ENCODE peak calls at places on chromosomes 5 and 9, in seven cellular contexts. X is fibroblast of the aortic adventitia, K is NCI-H460, I is NCI-H1417 treated with DMSO at 0.1 percent for 48 hours, G is type B pancreatic cell, S is KBM-7, Q is fibroblast of lung. H is an unnamed sample.

GRCh38 chr5:7850533-7851239 is at the start of gene CFAP90:
- DNase-seq in S (peak; percentile 44), X (no peak), K (peak; percentile 16), Q (peak; percentile 38), I (peak; percentile 69), G (peak; percentile 83), H (no peak)

GRCh38 chr9:110432253-110432652 is 94.6 kb upstream of the TXNDC8 start:
- DNase-seq in Q (peak; percentile 8), S (no peak), X (peak; percentile 88), K (no peak), G (no peak), I (no peak), H (no peak)

GRCh38 chr9:129336130-129336528 is 158.1 kb upstream of the IER5L start:
- DNase-seq in K (no peak), Q (no peak), I (no peak), X (peak; percentile 88), G (no peak), S (no peak), H (no peak)

GRCh38 chr9:137313956-137314560 is 12.0 kb upstream of the NRARP start:
- DNase-seq in S (no peak), G (no peak), X (no peak), Q (no peak), K (no peak), I (no peak), H (no peak)

GRCh38 chr5:60959156-60959555 is 14.2 kb downstream of the NDUFAF2 start:
- DNase-seq in S (peak; percentile 45), I (no peak), G (no peak), Q (peak; percentile 58), K (peak; percentile 36), X (peak; percentile 70), H (peak; percentile 16)

GRCh38 chr5:135113323-135113722 is 79.3 kb upstream of the PITX1 start:
- DNase-seq in G (no peak), Q (no peak), S (no peak), I (no peak), K (no peak), X (no peak), H (no peak)

GRCh38 chr5:108260105-108260857 is 121.6 kb downstream of the FBXL17 start:
- DNase-seq in X (peak; percentile 90), G (peak; percentile 73), K (peak; percentile 71), S (peak; percentile 86), Q (peak; percentile 87), I (no peak), H (peak; percentile 64)

GRCh38 chr5:148401604-148402003 is 17.8 kb downstream of the FBXO38 start:
- DNase-seq in I (no peak), X (peak; percentile 17), G (no peak), K (no peak), Q (peak; percentile 15), S (no peak), H (no peak)

GRCh38 chr9:129832957-129833356 is 2.1 kb downstream of the C9orf78 start:
- DNase-seq in Q (no peak), I (no peak), K (no peak), S (no peak), G (no peak), X (no peak), H (no peak)

GRCh38 chr5:171907731-171908343 is 98.6 kb downstream of the FBXW11 start:
- DNase-seq in K (peak; percentile 62), Q (peak; percentile 80), G (no peak), S (peak; percentile 77), X (peak; percentile 82), I (no peak), H (peak; percentile 68)

GRCh38 chr5:51214736-51215135 is 168.5 kb upstream of the ISL1 start:
- DNase-seq in X (no peak), K (no peak), G (no peak), I (no peak), Q (no peak), S (peak; percentile 2), H (no peak)

GRCh38 chr9:127155314-127155713 is 32.9 kb upstream of the ANGPTL2 start:
- DNase-seq in Q (no peak), S (no peak), K (no peak), G (peak; percentile 44), X (no peak), I (no peak), H (no peak)

GRCh38 chr9:69621735-69622460 is 50.3 kb downstream of the APBA1 start:
- DNase-seq in Q (no peak), X (peak; percentile 49), S (no peak), I (no peak), K (no peak), G (no peak), H (no peak)

GRCh38 chr9:72575673-72576072 is 54.3 kb downstream of the TMC1 start:
- DNase-seq in Q (no peak), X (no peak), G (no peak), I (no peak), K (no peak), S (no peak), H (no peak)

H was measured in OCI-LY7.